ENCODE peak calls at places on chromosome 14, in four cellular contexts. One of them, this sample, is unnamed.

GRCh38 chr14:104877066-104877805 is 12.2 kb downstream of the CEP170B start:
- DNase-seq in GM23248: no peak
- DNase-seq in astrocyte: no peak
- DNase-seq in HCT116: no peak
- DNase-seq in this sample: no peak

GRCh38 chr14:53924754-53925153 is 31.9 kb downstream of the BMP4 start:
- DNase-seq in HCT116: peak
- DNase-seq in GM23248: peak
- DNase-seq in astrocyte: peak
- DNase-seq in this sample: no peak

GRCh38 chr14:64501326-64502171 is 2.1 kb downstream of the ZBTB25 start:
- DNase-seq in GM23248: peak
- DNase-seq in HCT116: no peak
- DNase-seq in astrocyte: peak
- DNase-seq in this sample: peak

GRCh38 chr14:34930591-34931069 is 52.2 kb upstream of the SRP54 start:
- DNase-seq in GM23248: no peak
- DNase-seq in HCT116: no peak
- DNase-seq in astrocyte: no peak
- DNase-seq in this sample: no peak

GRCh38 chr14:80584638-80585505 is 356.7 kb downstream of the CEP128 start:
- DNase-seq in HCT116: peak
- DNase-seq in GM23248: no peak
- DNase-seq in astrocyte: peak
- DNase-seq in this sample: no peak

GRCh38 chr14:35339761-35340406 is 47.7 kb downstream of the PSMA6 start:
- DNase-seq in HCT116: no peak
- DNase-seq in astrocyte: no peak
- DNase-seq in GM23248: no peak
- DNase-seq in this sample: no peak

GRCh38 chr14:85565862-85566296 is 35.9 kb downstream of the FLRT2 start:
- DNase-seq in HCT116: no peak
- DNase-seq in astrocyte: peak
- DNase-seq in GM23248: peak
- DNase-seq in this sample: no peak

GRCh38 chr14:99946652-99947489 is 118.4 kb upstream of the EVL start:
- DNase-seq in HCT116: no peak
- DNase-seq in GM23248: peak
- DNase-seq in astrocyte: no peak
- DNase-seq in this sample: peak

GRCh38 chr14:101124860-101125259 is 221.3 kb upstream of the RTL1 start:
- DNase-seq in astrocyte: no peak
- DNase-seq in HCT116: no peak
- DNase-seq in GM23248: no peak
- DNase-seq in this sample: no peak

GRCh38 chr14:22850944-22851790 is 14.8 kb downstream of the MMP14 start:
- DNase-seq in GM23248: peak
- DNase-seq in HCT116: no peak
- DNase-seq in astrocyte: peak
- DNase-seq in this sample: no peak

GRCh38 chr14:59576332-59577294 is at the start of gene CCDC175:
- DNase-seq in GM23248: peak
- DNase-seq in astrocyte: peak
- DNase-seq in HCT116: peak
- DNase-seq in this sample: peak

GRCh38 chr14:64841121-64841611 is 38.5 kb downstream of the SPTB start:
- DNase-seq in HCT116: peak
- DNase-seq in GM23248: peak
- DNase-seq in astrocyte: peak
- DNase-seq in this sample: no peak

GRCh38 chr14:93619176-93619793 is 169.0 kb downstream of the PRIMA1 start:
- DNase-seq in GM23248: peak
- DNase-seq in astrocyte: peak
- DNase-seq in HCT116: peak
- DNase-seq in this sample: peak

DNA sequence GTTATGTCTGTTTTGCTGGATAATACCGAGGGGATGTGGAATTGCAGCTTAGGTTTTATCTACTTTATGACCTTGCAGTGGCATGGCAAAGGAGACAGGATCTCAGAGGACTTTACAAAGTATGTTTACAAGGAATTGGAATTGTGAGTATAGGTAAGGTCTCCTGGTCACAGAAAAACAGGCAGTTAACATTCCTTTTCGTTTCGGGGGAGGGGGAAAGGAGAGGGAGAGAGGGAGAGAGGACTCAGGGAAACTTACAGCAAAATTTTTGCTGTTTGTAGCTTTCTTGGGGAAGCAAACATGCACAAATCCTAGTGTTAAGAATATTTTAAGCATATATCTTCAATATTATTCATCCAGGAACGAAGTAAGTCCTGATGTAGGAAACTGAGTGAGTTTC is 590.5 kb upstream of the LRFN5 start:
- DNase-seq in astrocyte: no peak
- DNase-seq in HCT116: no peak
- DNase-seq in GM23248: no peak
- DNase-seq in this sample: no peak
- H3K9ac ChIP-seq in astrocyte: no peak
- H3K9ac ChIP-seq in HCT116: no peak
- H3K9ac ChIP-seq in GM23248: no peak
- H3K9ac ChIP-seq in this sample: no peak

GRCh38 chr14:36659010-36659821 is 2.4 kb upstream of the PAX9 start:
- DNase-seq in GM23248: no peak
- DNase-seq in astrocyte: no peak
- DNase-seq in HCT116: no peak
- DNase-seq in this sample: no peak
- TF ChIP-seq EZH2 in GM23248: no peak
- TF ChIP-seq EZH2 in astrocyte: no peak
- TF ChIP-seq EZH2 in HCT116: no peak
- TF ChIP-seq EZH2 in this sample: no peak

DNA sequence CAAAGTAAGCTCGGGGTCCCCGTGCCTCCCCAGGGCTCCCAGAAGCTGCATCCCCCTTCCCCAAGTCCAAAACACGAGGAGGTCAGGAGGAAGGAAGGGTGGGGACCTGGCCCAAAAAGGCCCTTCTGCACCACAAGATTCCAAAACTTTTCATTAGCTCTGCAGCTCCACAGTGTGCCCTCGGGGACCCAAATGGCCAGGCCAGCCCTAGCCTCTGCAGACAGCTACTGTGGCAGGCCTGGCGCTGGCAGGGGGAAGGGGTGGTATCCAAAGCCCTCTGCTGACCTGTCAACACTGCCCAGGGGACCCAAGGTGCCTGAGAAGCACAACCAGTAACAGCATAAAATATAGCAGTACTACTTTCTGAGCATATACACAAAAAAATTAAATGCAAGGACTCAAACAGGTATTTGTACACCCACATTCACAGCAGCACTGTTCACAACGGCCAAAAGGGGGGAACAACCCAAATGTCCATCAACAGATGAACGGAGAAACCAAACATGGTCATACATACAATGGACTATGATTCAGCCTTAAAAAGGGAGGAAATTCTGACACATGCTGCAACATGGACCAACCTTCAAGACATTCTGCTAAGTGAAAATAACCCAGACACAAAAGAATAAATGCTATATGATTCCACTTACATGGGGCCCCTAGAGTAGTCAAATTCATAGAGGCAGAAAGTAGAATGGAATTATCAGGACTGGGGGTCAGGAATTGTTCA is 29.7 kb downstream of the ACTN1 start:
- DNase-seq in astrocyte: no peak
- DNase-seq in HCT116: no peak
- DNase-seq in GM23248: peak
- DNase-seq in this sample: no peak
- H3K9ac ChIP-seq in astrocyte: peak
- H3K9ac ChIP-seq in HCT116: no peak
- H3K9ac ChIP-seq in GM23248: peak
- H3K9ac ChIP-seq in this sample: no peak

GRCh38 chr14:60651936-60652673 is 2.8 kb upstream of the SIX1 start:
- DNase-seq in HCT116: no peak
- DNase-seq in GM23248: peak
- DNase-seq in astrocyte: no peak
- DNase-seq in this sample: no peak

GRCh38 chr14:60652674-60653387 is 3.6 kb upstream of the SIX1 start:
- DNase-seq in HCT116: no peak
- DNase-seq in GM23248: no peak
- DNase-seq in astrocyte: no peak
- DNase-seq in this sample: no peak

GRCh38 chr14:60653388-60653690 is 4.1 kb upstream of the SIX1 start:
- DNase-seq in HCT116: no peak
- DNase-seq in GM23248: no peak
- DNase-seq in astrocyte: no peak
- DNase-seq in this sample: no peak

GRCh38 chr14:60654303-60654925 is 5.1 kb upstream of the SIX1 start:
- DNase-seq in astrocyte: no peak
- DNase-seq in HCT116: no peak
- DNase-seq in GM23248: peak
- DNase-seq in this sample: no peak

DNA sequence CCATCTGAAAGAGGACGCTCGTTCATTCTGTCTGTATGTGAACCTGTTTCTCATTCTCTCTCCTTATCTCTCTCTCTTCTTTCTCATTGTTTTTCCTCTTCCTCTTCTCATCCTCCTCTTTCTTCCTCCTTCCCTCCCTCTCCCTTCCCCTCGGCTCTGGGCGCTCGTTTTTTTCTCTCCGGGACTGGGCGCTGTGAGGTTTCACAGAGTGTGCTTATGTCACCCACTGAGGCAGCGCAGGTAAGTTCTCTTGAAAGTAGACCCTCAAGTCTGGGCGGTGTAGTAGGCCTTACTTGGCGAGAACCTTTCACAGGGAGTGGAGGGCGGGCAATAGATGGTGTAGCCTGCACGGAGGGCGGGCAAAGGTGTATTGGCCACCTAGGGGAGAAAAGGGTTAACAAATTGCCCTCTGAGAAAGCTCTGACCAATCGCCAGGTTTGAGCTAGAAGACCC is 4.5 kb upstream of the SIX1 start:
- DNase-seq in astrocyte: no peak
- DNase-seq in GM23248: no peak
- DNase-seq in HCT116: no peak
- DNase-seq in this sample: no peak
- TF ChIP-seq EZH2 in astrocyte: no peak
- TF ChIP-seq EZH2 in GM23248: no peak
- TF ChIP-seq EZH2 in HCT116: no peak
- TF ChIP-seq EZH2 in this sample: no peak

GRCh38 chr14:72608391-72609204 is 285.3 kb downstream of the DPF3 start:
- DNase-seq in HCT116: peak
- DNase-seq in astrocyte: peak
- DNase-seq in GM23248: peak
- DNase-seq in this sample: no peak

GRCh38 chr14:72609205-72609916 is 284.5 kb downstream of the DPF3 start:
- DNase-seq in HCT116: no peak
- DNase-seq in astrocyte: no peak
- DNase-seq in GM23248: no peak
- DNase-seq in this sample: no peak

GRCh38 chr14:72605921-72606220 is 288.0 kb downstream of the DPF3 start:
- DNase-seq in astrocyte: no peak
- DNase-seq in GM23248: no peak
- DNase-seq in HCT116: no peak
- DNase-seq in this sample: no peak

GRCh38 chr14:72606879-72607278 is 287.0 kb downstream of the DPF3 start:
- DNase-seq in astrocyte: no peak
- DNase-seq in GM23248: peak
- DNase-seq in HCT116: no peak
- DNase-seq in this sample: no peak

GRCh38 chr14:72607386-72608125 is 286.3 kb downstream of the DPF3 start:
- DNase-seq in astrocyte: peak
- DNase-seq in HCT116: no peak
- DNase-seq in GM23248: peak
- DNase-seq in this sample: no peak
- H3K9ac ChIP-seq in astrocyte: peak
- H3K9ac ChIP-seq in HCT116: no peak
- H3K9ac ChIP-seq in GM23248: peak
- H3K9ac ChIP-seq in this sample: no peak

GRCh38 chr14:50830044-50830931 is 674 bp downstream of the NIN start:
- DNase-seq in HCT116: no peak
- DNase-seq in GM23248: peak
- DNase-seq in astrocyte: peak
- DNase-seq in this sample: peak

GRCh38 chr14:50830932-50831703 is at the start of gene NIN:
- DNase-seq in HCT116: no peak
- DNase-seq in astrocyte: peak
- DNase-seq in GM23248: peak
- DNase-seq in this sample: peak

GRCh38 chr14:50828738-50829471 is 2.1 kb downstream of the NIN start:
- DNase-seq in HCT116: no peak
- DNase-seq in GM23248: no peak
- DNase-seq in astrocyte: no peak
- DNase-seq in this sample: no peak

GRCh38 chr14:50831704-50832130 is 755 bp upstream of the NIN start:
- DNase-seq in HCT116: no peak
- DNase-seq in astrocyte: no peak
- DNase-seq in GM23248: peak
- DNase-seq in this sample: no peak

GRCh38 chr14:50829472-50830043 is 1.4 kb downstream of the NIN start:
- DNase-seq in GM23248: peak
- DNase-seq in HCT116: no peak
- DNase-seq in astrocyte: no peak
- DNase-seq in this sample: no peak
- TF ChIP-seq EZH2 in GM23248: no peak
- TF ChIP-seq EZH2 in HCT116: no peak
- TF ChIP-seq EZH2 in astrocyte: no peak
- TF ChIP-seq EZH2 in this sample: no peak

GRCh38 chr14:52464175-52464574 is 88.1 kb downstream of the TXNDC16 start:
- DNase-seq in GM23248: no peak
- DNase-seq in HCT116: no peak
- DNase-seq in astrocyte: no peak
- DNase-seq in this sample: no peak

GRCh38 chr14:52461721-52462120 is 90.6 kb downstream of the TXNDC16 start:
- DNase-seq in astrocyte: no peak
- DNase-seq in HCT116: no peak
- DNase-seq in GM23248: no peak
- DNase-seq in this sample: no peak

GRCh38 chr14:52455291-52456088 is 96.8 kb downstream of the TXNDC16 start:
- DNase-seq in HCT116: no peak
- DNase-seq in astrocyte: peak
- DNase-seq in GM23248: peak
- DNase-seq in this sample: no peak

GRCh38 chr14:52463375-52463774 is 88.9 kb downstream of the TXNDC16 start:
- DNase-seq in astrocyte: no peak
- DNase-seq in GM23248: no peak
- DNase-seq in HCT116: no peak
- DNase-seq in this sample: no peak

DNA sequence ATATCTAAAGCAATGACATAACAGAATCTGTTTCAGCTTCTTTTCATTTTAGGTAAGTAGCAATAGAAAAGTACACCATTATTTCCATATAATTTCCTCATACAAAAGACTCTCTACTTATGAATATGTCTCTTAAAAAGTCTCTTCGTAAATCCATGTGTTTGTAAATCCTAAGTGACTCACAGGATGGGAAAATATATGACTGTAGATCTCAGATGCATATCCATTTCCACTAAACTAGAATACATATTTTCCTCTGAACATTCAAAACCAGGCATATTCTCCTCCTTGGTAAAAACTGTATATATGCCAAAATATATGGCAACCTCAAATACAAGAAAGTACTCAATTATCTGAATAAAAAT is 93.6 kb downstream of the TXNDC16 start:
- DNase-seq in GM23248: peak
- DNase-seq in astrocyte: peak
- DNase-seq in HCT116: no peak
- DNase-seq in this sample: no peak
- H3K9ac ChIP-seq in GM23248: peak
- H3K9ac ChIP-seq in astrocyte: peak
- H3K9ac ChIP-seq in HCT116: no peak
- H3K9ac ChIP-seq in this sample: no peak

GRCh38 chr14:60655114-60655897 is 6.0 kb upstream of the SIX1 start:
- DNase-seq in astrocyte: no peak
- DNase-seq in GM23248: no peak
- DNase-seq in HCT116: no peak
- DNase-seq in this sample: no peak
- TF ChIP-seq EZH2 in astrocyte: no peak
- TF ChIP-seq EZH2 in GM23248: no peak
- TF ChIP-seq EZH2 in HCT116: no peak
- TF ChIP-seq EZH2 in this sample: no peak

This sample was measured in DND-41.